ENCODE peak calls at places on chromosomes 5 and 9, in nine cellular contexts. H, E, N, C, D, M, Q, G and R are unnamed samples.

GRCh38 chr5:114419941-114420340 is 58.1 kb downstream of the KCNN2 start:
- DNase-seq in H (peak; percentile 12), E (no peak), N (peak; percentile 41), C (no peak), D (no peak), M (peak; percentile 55), Q (no peak), G (peak; percentile 30), R (no peak)

GRCh38 chr5:53253421-53253871 is 143.9 kb upstream of the MOCS2 start:
- DNase-seq in H (peak; percentile 50), E (no peak), N (peak; percentile 49), C (no peak), D (no peak), M (peak; percentile 59), Q (no peak), G (peak; percentile 60), R (no peak)

GRCh38 chr9:114852050-114852594 is 46.3 kb upstream of the TNFSF15 start:
- DNase-seq in H (no peak), E (no peak), N (no peak), C (no peak), D (no peak), M (peak; percentile 78), Q (no peak), G (peak; percentile 95), R (no peak)

GRCh38 chr9:35322075-35322885 is 160.5 kb downstream of the UNC13B start:
- DNase-seq in H (no peak), E (no peak), N (no peak), C (no peak), D (no peak), M (no peak), Q (no peak), G (no peak), R (no peak)

GRCh38 chr5:30475429-30475828 is 718.1 kb upstream of the CDH6 start:
- DNase-seq in H (no peak), E (no peak), N (no peak), C (no peak), D (no peak), M (no peak), Q (no peak), G (no peak), R (no peak)

GRCh38 chr5:164741376-164741775 is 1236.0 kb downstream of the MAT2B start:
- DNase-seq in H (no peak), E (no peak), N (peak; percentile 2), C (no peak), D (no peak), M (no peak), Q (no peak), G (no peak), R (no peak)

GRCh38 chr5:149044453-149045117 is 18.3 kb downstream of the SH3TC2 start:
- DNase-seq in H (no peak), E (no peak), N (no peak), C (no peak), D (no peak), M (no peak), Q (no peak), G (peak; percentile 29), R (no peak)

GRCh38 chr5:43156388-43156787 is 35.6 kb upstream of the NIM1K start:
- DNase-seq in H (no peak), E (no peak), N (no peak), C (no peak), D (no peak), M (no peak), Q (peak; percentile 19), G (peak; percentile 50), R (no peak)

GRCh38 chr9:2019723-2020122 is 4.6 kb downstream of the SMARCA2 start:
- DNase-seq in H (no peak), E (no peak), N (no peak), C (no peak), D (no peak), M (no peak), Q (no peak), G (no peak), R (no peak)

GRCh38 chr5:123001801-123002200 is 34.7 kb downstream of the PPIC start:
- DNase-seq in H (no peak), E (peak; percentile 8), N (no peak), C (peak; percentile 29), D (no peak), M (no peak), Q (no peak), G (no peak), R (no peak)

GRCh38 chr5:78569441-78569840 is 79.1 kb downstream of the LHFPL2 start:
- DNase-seq in H (no peak), E (peak; percentile 34), N (peak; percentile 11), C (peak; percentile 59), D (no peak), M (no peak), Q (peak; percentile 96), G (peak; percentile 95), R (peak; percentile 77)

GRCh38 chr5:6470672-6471071 is 22.0 kb downstream of the UBE2QL1 start:
- DNase-seq in H (no peak), E (no peak), N (no peak), C (no peak), D (no peak), M (no peak), Q (no peak), G (no peak), R (no peak)

GRCh38 chr5:149664083-149664482 is 66.0 kb upstream of the PPARGC1B start:
- DNase-seq in H (no peak), E (no peak), N (no peak), C (no peak), D (no peak), M (no peak), Q (no peak), G (no peak), R (peak; percentile 6)

GRCh38 chr5:125981016-125981415 is 442.2 kb upstream of the GRAMD2B start:
- DNase-seq in H (no peak), E (no peak), N (no peak), C (no peak), D (no peak), M (no peak), Q (no peak), G (no peak), R (no peak)

GRCh38 chr9:26508897-26509296 is 383.7 kb downstream of the CAAP1 start:
- DNase-seq in H (no peak), E (no peak), N (no peak), C (no peak), D (no peak), M (no peak), Q (no peak), G (no peak), R (no peak)

GRCh38 chr5:102758576-102758975 is 3.5 kb downstream of the PAM start:
- DNase-seq in H (no peak), E (no peak), N (no peak), C (no peak), D (no peak), M (no peak), Q (no peak), G (peak; percentile 13), R (no peak)

GRCh38 chr5:124748687-124749594 is 2.5 kb upstream of the ZNF608 start:
- DNase-seq in H (no peak), E (peak; percentile 97), N (peak; percentile 78), C (peak; percentile 66), D (peak; percentile 89), M (peak; percentile 88), Q (peak; percentile 99), G (peak; percentile 95), R (peak; percentile 77)

GRCh38 chr5:5736007-5736406 is 313.5 kb downstream of the ICE1 start:
- DNase-seq in H (no peak), E (no peak), N (no peak), C (no peak), D (no peak), M (no peak), Q (no peak), G (no peak), R (no peak)

GRCh38 chr5:173453167-173453566 is 125.0 kb upstream of the STC2 start:
- DNase-seq in H (no peak), E (no peak), N (no peak), C (no peak), D (no peak), M (peak; percentile 42), Q (no peak), G (no peak), R (no peak)

GRCh38 chr9:131728546-131728910 is 11.3 kb downstream of the RAPGEF1 start:
- DNase-seq in H (no peak), E (no peak), N (no peak), C (no peak), D (no peak), M (no peak), Q (no peak), G (no peak), R (no peak)

GRCh38 chr5:2857837-2858236 is 106.4 kb upstream of the IRX2 start:
- DNase-seq in H (no peak), E (no peak), N (no peak), C (no peak), D (no peak), M (no peak), Q (no peak), G (no peak), R (no peak)